ENCODE peak calls at places on chromosomes 12 and 14, in ten cellular contexts. R, H, I, B, T, M, W, D, N and Q are unnamed samples.

GRCh38 chr14:35669782-35670181 is 135.8 kb downstream of the INSM2 start:
- DNase-seq in H (no peak), W (no peak), B (peak), T (no peak), D (no peak), I (no peak), N (peak), M (no peak), R (no peak), Q (no peak)

GRCh38 chr12:22879203-22879602 is 254.2 kb downstream of the ETNK1 start:
- DNase-seq in R (no peak), D (no peak), T (no peak), H (no peak), N (no peak), I (no peak), B (no peak), M (no peak), W (no peak), Q (no peak)

GRCh38 chr12:67333649-67334048 is 64.5 kb downstream of the CAND1 start:
- DNase-seq in W (no peak), I (no peak), M (no peak), D (no peak), B (no peak), N (no peak), T (no peak), R (no peak), H (no peak), Q (no peak)

GRCh38 chr14:76484355-76484754 is 108.4 kb downstream of the ESRRB start:
- DNase-seq in W (no peak), M (no peak), B (no peak), I (peak), N (no peak), D (no peak), H (no peak), R (no peak), T (no peak), Q (no peak)

GRCh38 chr14:81219821-81220487 is 805 bp downstream of the GTF2A1 start:
- DNase-seq in R (peak), T (no peak), H (peak), W (no peak), N (no peak), M (no peak), B (peak), D (peak), I (peak), Q (peak)

GRCh38 chr14:20614038-20614840 is 23.1 kb upstream of the RNASE12 start:
- DNase-seq in B (peak), N (no peak), W (peak), D (no peak), I (peak), T (no peak), H (peak), R (no peak), M (no peak), Q (no peak)

GRCh38 chr12:29088611-29089219 is 60.4 kb upstream of the FAR2 start:
- DNase-seq in R (no peak), W (peak), B (no peak), T (no peak), M (no peak), N (peak), H (no peak), I (no peak), D (peak), Q (no peak)

GRCh38 chr14:88765130-88765529 is 27.6 kb downstream of the EML5 start:
- DNase-seq in N (peak), T (no peak), B (no peak), D (no peak), I (no peak), H (no peak), M (no peak), R (no peak), W (no peak), Q (no peak)

GRCh38 chr12:95070378-95070777 is 3.0 kb downstream of the NR2C1 start:
- DNase-seq in H (no peak), B (no peak), M (no peak), N (no peak), D (no peak), R (no peak), I (no peak), T (no peak), W (no peak), Q (no peak)

GRCh38 chr12:28156362-28156761 is 33.9 kb upstream of the CCDC91 start:
- DNase-seq in D (no peak), R (no peak), I (no peak), M (no peak), W (no peak), H (no peak), N (no peak), T (no peak), B (no peak), Q (no peak)

GRCh38 chr14:51507556-51508511 is 143.9 kb upstream of the FRMD6 start:
- DNase-seq in D (no peak), M (no peak), N (no peak), R (no peak), H (peak), B (peak), W (no peak), I (no peak), T (no peak), Q (no peak)

GRCh38 chr12:4256043-4256826 is 17.3 kb upstream of the CCND2 start:
- DNase-seq in R (no peak), D (no peak), N (no peak), W (no peak), H (no peak), T (no peak), I (no peak), M (no peak), B (no peak), Q (no peak)